ENCODE peak calls at places on chromosomes 16 and 17, in four cellular contexts. W is activated CD8-positive, alpha-beta T cell treated with anti-CD3 and anti-CD28 coated beads for 36 hours; S is Kasumi-1; E is epithelial cell of esophagus. L is an unnamed sample.

GRCh38 chr16:79213214-79213613 is 387.3 kb downstream of the MAF start:
- DNase-seq in W (no peak), S (no peak), E (no peak), L (no peak)

GRCh38 chr17:47941998-47942490 is 673 bp downstream of the PNPO start:
- DNase-seq in W (peak), S (no peak), E (peak), L (no peak)

GRCh38 chr17:32912218-32912897 is 15.6 kb upstream of the TMEM98 start:
- DNase-seq in W (no peak), S (no peak), E (peak), L (peak)

GRCh38 chr17:142876-143784 is 5.8 kb downstream of the SCGB1C2 start:
- DNase-seq in W (no peak), S (no peak), E (no peak), L (no peak)

GRCh38 chr17:66918896-66919295 is 45.6 kb upstream of the CACNG4 start:
- DNase-seq in W (no peak), S (no peak), E (no peak), L (no peak)

GRCh38 chr16:68921654-68922053 is 78.3 kb downstream of the TANGO6 start:
- DNase-seq in W (no peak), S (no peak), E (peak), L (no peak)

GRCh38 chr16:83963277-83964119 is 4.5 kb upstream of the NECAB2 start:
- DNase-seq in W (no peak), S (no peak), E (no peak), L (no peak)

GRCh38 chr17:63378411-63379076 is 67.6 kb downstream of the CYB561 start:
- DNase-seq in W (no peak), S (peak), E (no peak), L (no peak)

GRCh38 chr16:26992661-26993365 is 73.9 kb upstream of the C16orf82 start:
- DNase-seq in W (no peak), S (no peak), E (no peak), L (no peak)

GRCh38 chr17:2337152-2337810 is at the start of gene SGSM2:
- DNase-seq in W (peak), S (peak), E (peak), L (peak)

GRCh38 chr17:48025904-48026502 is 11.6 kb downstream of the COPZ2 start:
- DNase-seq in W (peak), S (no peak), E (peak), L (peak)

GRCh38 chr17:48593840-48594411 is 347 bp upstream of the HOXB5 start:
- DNase-seq in W (peak), S (peak), E (peak), L (peak)

GRCh38 chr16:70750893-70751467 is 50.0 kb downstream of the VAC14 start:
- DNase-seq in W (no peak), S (peak), E (no peak), L (no peak)

GRCh38 chr17:76054112-76054476 is 18.2 kb downstream of the SRP68 start:
- DNase-seq in W (no peak), S (no peak), E (peak), L (no peak)

GRCh38 chr17:41642252-41643156 is 18.1 kb upstream of the KRT17 start:
- DNase-seq in W (no peak), S (no peak), E (peak), L (no peak)

GRCh38 chr16:55116165-55116894 is 185.7 kb downstream of the IRX5 start:
- DNase-seq in W (no peak), S (no peak), E (peak), L (no peak)

GRCh38 chr16:84045001-84045817 is 2.6 kb upstream of the SLC38A8 start:
- DNase-seq in W (no peak), S (no peak), E (no peak), L (no peak)

GRCh38 chr16:4404247-4404966 is 12.0 kb downstream of the CORO7 start:
- DNase-seq in W (peak), S (peak), E (peak), L (peak)

GRCh38 chr17:55903028-55903690 is 152.3 kb downstream of the PCTP start:
- DNase-seq in W (no peak), S (no peak), E (no peak), L (no peak)

GRCh38 chr17:8072727-8073461 is 14.6 kb downstream of the ALOX12B start:
- DNase-seq in W (peak), S (no peak), E (no peak), L (no peak)

GRCh38 chr16:68298907-68299515 is 11.7 kb downstream of the SLC7A6OS start:
- DNase-seq in W (no peak), S (no peak), E (peak), L (peak)

GRCh38 chr17:9484789-9485188 is 90.8 kb downstream of the STX8 start:
- DNase-seq in W (no peak), S (no peak), E (peak), L (no peak)

GRCh38 chr17:80726558-80727408 is 182.1 kb downstream of the RPTOR start:
- DNase-seq in W (no peak), S (no peak), E (no peak), L (no peak)

GRCh38 chr16:51852892-51853291 is 694.1 kb downstream of the TOX3 start:
- DNase-seq in W (no peak), S (no peak), E (no peak), L (no peak)

GRCh38 chr17:57985675-57985974 is 2.4 kb downstream of the VEZF1 start:
- DNase-seq in W (no peak), S (no peak), E (peak), L (no peak)

GRCh38 chr16:1194665-1195392 is 30.2 kb downstream of the TPSG1 start:
- DNase-seq in W (peak), S (no peak), E (no peak), L (peak)

GRCh38 chr17:21012736-21013135 is 30.1 kb downstream of the USP22 start:
- DNase-seq in W (no peak), S (no peak), E (no peak), L (no peak)

GRCh38 chr16:17173134-17173729 is 297.5 kb downstream of the XYLT1 start:
- DNase-seq in W (peak), S (peak), E (no peak), L (no peak)

GRCh38 chr17:2710804-2711607 is 558 bp downstream of the CLUH start:
- DNase-seq in W (peak), S (no peak), E (no peak), L (peak)

GRCh38 chr17:36144981-36145729 is 31.3 kb downstream of the TBC1D3B start:
- DNase-seq in W (no peak), S (no peak), E (no peak), L (no peak)

GRCh38 chr17:32142857-32143524 is 689 bp downstream of the RHOT1 start:
- DNase-seq in W (peak), S (peak), E (peak), L (peak)

GRCh38 chr16:50303605-50304466 is 37.5 kb downstream of the ADCY7 start:
- DNase-seq in W (no peak), S (no peak), E (no peak), L (peak)

GRCh38 chr17:38322156-38322779 is 21.5 kb downstream of the GPR179 start:
- DNase-seq in W (peak), S (peak), E (peak), L (peak)

GRCh38 chr17:66302761-66303626 is 581 bp downstream of the PRKCA start:
- DNase-seq in W (peak), S (peak), E (peak), L (peak)

GRCh38 chr16:14449790-14450463 is 180.1 kb downstream of the PARN start:
- DNase-seq in W (no peak), S (no peak), E (peak), L (no peak)

GRCh38 chr17:19361975-19362292 is 589 bp downstream of the B9D1 start:
- DNase-seq in W (no peak), S (no peak), E (no peak), L (no peak)